ENCODE peak calls at places on chromosomes 5 and 9, in seven cellular contexts. S is foreskin keratinocyte, H is A549, W is PC-9, O is heart left ventricle, G is breast epithelium, U is ovary. I is an unnamed sample.
A peak's percentile ranks its signal among the peaks of the same experiment; 100 is the strongest.

GRCh38 chr5:91025956-91026355 is 357.2 kb downstream of the ARRDC3 start:
- DNase-seq in S (no peak), G (no peak), U (no peak), W (no peak), H (no peak), O (no peak), I (no peak)

GRCh38 chr5:132725745-132726144 is 11.6 kb downstream of the KIF3A start:
- DNase-seq in G (no peak), H (no peak), W (no peak), O (no peak), U (no peak), S (no peak), I (no peak)

GRCh38 chr5:1068204-1068894 is 43.5 kb downstream of the SLC12A7 start:
- DNase-seq in H (no peak), U (no peak), W (no peak), O (peak; percentile 78), S (no peak), G (no peak), I (no peak)

GRCh38 chr9:131467214-131467935 is 35.3 kb upstream of the POMT1 start:
- DNase-seq in W (no peak), O (no peak), G (peak; percentile 52), H (no peak), S (no peak), U (no peak), I (no peak)

GRCh38 chr9:131418143-131419028 is 24.5 kb downstream of the PRRC2B start:
- DNase-seq in S (no peak), O (no peak), H (no peak), W (peak; percentile 45), U (no peak), G (peak; percentile 71), I (no peak)

GRCh38 chr5:28084069-28084468 is 1045.7 kb upstream of the CDH9 start:
- DNase-seq in O (no peak), W (no peak), S (no peak), G (no peak), U (no peak), H (no peak), I (no peak)

GRCh38 chr5:53962306-53962705 is 348.1 kb downstream of the ARL15 start:
- DNase-seq in W (no peak), U (no peak), S (no peak), H (no peak), G (no peak), O (no peak), I (no peak)

GRCh38 chr5:8912106-8912505 is 633.8 kb downstream of the SEMA5A start:
- DNase-seq in U (no peak), S (peak; percentile 29), H (no peak), G (no peak), W (no peak), O (no peak), I (no peak)

GRCh38 chr5:82387041-82387818 is 109.1 kb upstream of the RPS23 start:
- DNase-seq in G (no peak), H (peak; percentile 58), S (no peak), U (no peak), O (no peak), W (no peak), I (no peak)

GRCh38 chr5:38827525-38827924 is 18.3 kb upstream of the OSMR start:
- DNase-seq in W (no peak), U (no peak), H (no peak), O (no peak), G (no peak), S (peak; percentile 88), I (no peak)

GRCh38 chr5:4022056-4022670 is 426.5 kb downstream of the IRX1 start:
- DNase-seq in U (no peak), O (no peak), S (no peak), G (no peak), H (no peak), W (no peak), I (no peak)

GRCh38 chr9:118305371-118305770 is 601.2 kb downstream of the TLR4 start:
- DNase-seq in O (no peak), W (no peak), G (no peak), S (no peak), U (no peak), H (no peak), I (no peak)

GRCh38 chr9:132160802-132161742 is 786 bp upstream of the NTNG2 start:
- DNase-seq in G (no peak), U (no peak), S (peak; percentile 26), W (no peak), O (peak; percentile 40), H (peak; percentile 43), I (no peak)

GRCh38 chr9:89606049-89606481 is 1.3 kb downstream of the GADD45G start:
- DNase-seq in G (peak; percentile 84), S (peak; percentile 68), U (peak; percentile 74), O (peak; percentile 87), H (peak; percentile 28), W (peak; percentile 89), I (no peak)

GRCh38 chr5:67873935-67874334 is 341.6 kb upstream of the PIK3R1 start:
- DNase-seq in S (no peak), H (no peak), U (no peak), G (no peak), W (no peak), O (no peak), I (no peak)

GRCh38 chr9:76458903-76459690 is at the start of gene GCNT1:
- DNase-seq in W (peak; percentile 99), S (peak; percentile 81), G (peak; percentile 64), U (peak; percentile 75), H (peak; percentile 88), O (peak; percentile 72), I (peak; percentile 69)

GRCh38 chr5:98902733-98903132 is 26.1 kb downstream of the CHD1 start:
- DNase-seq in G (no peak), H (no peak), U (no peak), W (no peak), O (no peak), S (peak; percentile 33), I (no peak)

GRCh38 chr5:640461-641330 is 28.6 kb downstream of the CEP72 start:
- DNase-seq in W (no peak), O (no peak), U (no peak), S (no peak), H (no peak), G (no peak), I (no peak)

GRCh38 chr5:527646-528591 is 3.7 kb upstream of the SLC9A3 start:
- DNase-seq in G (no peak), S (no peak), H (no peak), O (peak; percentile 12), U (no peak), W (no peak), I (no peak)

GRCh38 chr9:35652829-35653209 is 2.1 kb upstream of the SIT1 start:
- DNase-seq in G (no peak), O (no peak), H (no peak), W (no peak), S (no peak), U (no peak), I (no peak)

GRCh38 chr5:79535477-79536192 is 21.7 kb upstream of the HOMER1 start:
- DNase-seq in S (no peak), G (no peak), U (no peak), O (no peak), W (no peak), H (no peak), I (no peak)
- TF ChIP-seq CTCF in S (peak; percentile 42), G (no peak), U (no peak), O (peak; percentile 46), W (peak; percentile 31), H (no peak), I (no peak)

GRCh38 chr5:134892282-134892681 is 12.6 kb upstream of the PCBD2 start:
- DNase-seq in U (no peak), S (no peak), H (no peak), W (no peak), O (no peak), G (no peak), I (no peak)

GRCh38 chr5:134889335-134889734 is 15.2 kb downstream of the TXNDC15 start:
- DNase-seq in O (no peak), G (no peak), H (no peak), W (no peak), U (no peak), S (no peak), I (no peak)

GRCh38 chr5:134892926-134893325 is 12.0 kb upstream of the PCBD2 start:
- DNase-seq in W (no peak), U (no peak), O (no peak), S (no peak), G (no peak), H (no peak), I (no peak)

GRCh38 chr5:134893748-134894505 is 11.0 kb upstream of the PCBD2 start:
- DNase-seq in S (no peak), W (no peak), H (no peak), U (no peak), O (no peak), G (no peak), I (no peak)

DNA sequence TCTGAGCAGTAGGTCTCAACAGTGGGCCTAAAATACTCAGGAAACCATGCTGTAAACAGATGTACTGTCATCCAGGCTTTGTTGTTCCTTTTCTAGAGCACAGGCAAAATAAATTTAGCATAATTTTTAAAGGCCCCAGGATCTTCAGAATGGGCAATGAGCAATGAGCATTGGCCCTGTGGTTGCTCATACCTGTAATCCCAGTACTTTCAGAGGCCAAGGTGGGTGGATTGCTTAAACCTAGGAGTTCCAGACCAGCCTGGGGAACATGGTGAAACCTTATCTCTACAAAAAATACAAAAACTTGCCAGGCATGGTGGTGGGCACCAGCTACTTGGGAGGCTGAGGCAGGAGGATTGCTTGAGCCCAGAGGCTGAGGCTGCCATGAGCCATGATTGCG is 13.5 kb upstream of the PCBD2 start:
- DNase-seq in O (no peak), S (no peak), U (no peak), W (no peak), G (no peak), H (no peak), I (no peak)
- TF ChIP-seq CTCF in O (no peak), S (no peak), U (no peak), W (no peak), G (no peak), H (no peak), I (no peak)

GRCh38 chr9:114153761-114154596 is 1.4 kb upstream of the COL27A1 start:
- DNase-seq in U (peak; percentile 50), W (no peak), S (no peak), G (no peak), O (no peak), H (peak; percentile 71), I (no peak)
- TF ChIP-seq CTCF in U (no peak), W (no peak), S (peak; percentile 57), G (peak; percentile 14), O (peak; percentile 27), H (peak; percentile 46), I (no peak)

DNA sequence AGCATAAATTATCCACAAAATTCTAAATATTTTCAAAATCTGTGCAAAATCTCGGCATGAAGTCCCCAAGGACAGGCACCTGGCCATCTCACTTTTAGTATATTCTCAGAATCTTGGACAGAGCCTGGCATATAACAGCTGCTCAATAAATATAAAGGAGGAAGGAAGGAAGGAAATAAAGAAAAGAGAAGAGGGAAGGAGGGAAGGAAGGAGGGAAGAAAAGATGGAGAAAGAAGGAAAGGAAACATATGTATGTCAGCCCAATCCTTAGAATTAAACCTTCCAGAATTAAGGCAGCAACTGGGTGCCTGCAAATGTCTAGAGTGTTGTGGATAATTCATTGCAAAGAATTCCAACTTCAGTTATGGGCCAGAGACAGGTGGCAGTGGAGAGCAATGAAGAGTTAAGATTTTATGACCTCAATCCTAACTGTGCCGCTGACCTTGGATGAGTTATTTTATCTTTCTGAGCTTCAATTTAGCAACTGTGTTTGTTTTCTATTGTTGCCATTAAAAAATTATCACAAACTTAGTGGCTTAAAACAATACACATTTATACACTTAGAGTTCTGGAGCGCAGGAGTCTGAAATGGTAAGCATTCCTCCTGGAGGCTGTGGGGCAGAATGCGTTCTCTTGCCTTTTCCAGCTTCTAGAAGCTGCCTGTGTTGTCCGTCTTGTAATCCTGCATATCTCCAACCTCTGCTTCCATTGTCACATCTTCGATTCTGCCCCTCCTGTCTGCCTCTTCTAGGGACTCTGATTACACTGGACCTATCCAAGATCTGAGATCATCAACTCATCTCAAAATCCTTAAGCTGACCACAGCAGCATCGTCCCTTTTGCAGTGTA is 200.8 kb upstream of the MSX2 start:
- DNase-seq in U (no peak), H (no peak), W (no peak), G (no peak), S (no peak), O (no peak), I (no peak)
- TF ChIP-seq CTCF in U (no peak), H (peak; percentile 41), W (peak; percentile 27), G (no peak), S (peak; percentile 55), O (no peak), I (no peak)

I was measured in omental fat pad.